ENCODE peak calls at places on chromosomes 2 and 18, in six cellular contexts. One of them, this sample, is unnamed.

GRCh38 chr2:29398384-29399237 is 283.4 kb downstream of the CLIP4 start:
- DNase-seq in HAP-1: no peak
- DNase-seq in ovary: no peak
- DNase-seq in body of pancreas: peak
- DNase-seq in mucosa of descending colon: no peak
- DNase-seq in IMR-90: peak
- DNase-seq in this sample: no peak

GRCh38 chr2:20378891-20379519 is 28.4 kb upstream of the PUM2 start:
- DNase-seq in HAP-1: peak
- DNase-seq in ovary: peak
- DNase-seq in body of pancreas: peak
- DNase-seq in mucosa of descending colon: peak
- DNase-seq in IMR-90: peak
- DNase-seq in this sample: peak

GRCh38 chr18:24368749-24369148 is 28.9 kb downstream of the OSBPL1A start:
- DNase-seq in HAP-1: no peak
- DNase-seq in ovary: no peak
- DNase-seq in body of pancreas: no peak
- DNase-seq in mucosa of descending colon: no peak
- DNase-seq in IMR-90: peak
- DNase-seq in this sample: no peak

GRCh38 chr2:179850188-179850587 is 11.2 kb downstream of the ZNF385B start:
- DNase-seq in HAP-1: no peak
- DNase-seq in ovary: no peak
- DNase-seq in body of pancreas: no peak
- DNase-seq in mucosa of descending colon: no peak
- DNase-seq in IMR-90: peak
- DNase-seq in this sample: no peak

GRCh38 chr18:58596265-58596681 is 32.6 kb downstream of the ALPK2 start:
- DNase-seq in HAP-1: no peak
- DNase-seq in ovary: no peak
- DNase-seq in body of pancreas: no peak
- DNase-seq in mucosa of descending colon: no peak
- DNase-seq in IMR-90: no peak
- DNase-seq in this sample: no peak

GRCh38 chr2:21441442-21441841 is 317.7 kb downstream of the TDRD15 start:
- DNase-seq in HAP-1: no peak
- DNase-seq in ovary: no peak
- DNase-seq in body of pancreas: no peak
- DNase-seq in mucosa of descending colon: no peak
- DNase-seq in IMR-90: no peak
- DNase-seq in this sample: no peak

GRCh38 chr18:74283255-74283554 is 8.6 kb downstream of the CYB5A start:
- DNase-seq in HAP-1: no peak
- DNase-seq in ovary: no peak
- DNase-seq in body of pancreas: no peak
- DNase-seq in mucosa of descending colon: no peak
- DNase-seq in IMR-90: no peak
- DNase-seq in this sample: no peak

GRCh38 chr18:22241806-22242440 is 72.5 kb downstream of the GATA6 start:
- DNase-seq in HAP-1: no peak
- DNase-seq in ovary: no peak
- DNase-seq in body of pancreas: peak
- DNase-seq in mucosa of descending colon: no peak
- DNase-seq in IMR-90: no peak
- DNase-seq in this sample: no peak

GRCh38 chr2:74045454-74045853 is 60.7 kb downstream of the TET3 start:
- DNase-seq in HAP-1: no peak
- DNase-seq in ovary: no peak
- DNase-seq in body of pancreas: no peak
- DNase-seq in mucosa of descending colon: no peak
- DNase-seq in IMR-90: peak
- DNase-seq in this sample: no peak

GRCh38 chr2:10235099-10235908 is 67.4 kb upstream of the HPCAL1 start:
- DNase-seq in HAP-1: no peak
- DNase-seq in ovary: no peak
- DNase-seq in body of pancreas: no peak
- DNase-seq in mucosa of descending colon: peak
- DNase-seq in IMR-90: no peak
- DNase-seq in this sample: no peak

GRCh38 chr2:69773201-69773600 is 31.3 kb downstream of the ANXA4 start:
- DNase-seq in HAP-1: peak
- DNase-seq in ovary: no peak
- DNase-seq in body of pancreas: no peak
- DNase-seq in mucosa of descending colon: no peak
- DNase-seq in IMR-90: peak
- DNase-seq in this sample: no peak

GRCh38 chr2:71466301-71467179 is 13.2 kb downstream of the DYSF start:
- DNase-seq in HAP-1: no peak
- DNase-seq in ovary: no peak
- DNase-seq in body of pancreas: peak
- DNase-seq in mucosa of descending colon: peak
- DNase-seq in IMR-90: no peak
- DNase-seq in this sample: peak

GRCh38 chr2:215751200-215751910 is 262.0 kb downstream of the MREG start:
- DNase-seq in HAP-1: no peak
- DNase-seq in ovary: no peak
- DNase-seq in body of pancreas: no peak
- DNase-seq in mucosa of descending colon: no peak
- DNase-seq in IMR-90: peak
- DNase-seq in this sample: no peak

GRCh38 chr2:11778923-11779757 is 32.7 kb downstream of the LPIN1 start:
- DNase-seq in HAP-1: peak
- DNase-seq in ovary: peak
- DNase-seq in body of pancreas: peak
- DNase-seq in mucosa of descending colon: peak
- DNase-seq in IMR-90: peak
- DNase-seq in this sample: peak

GRCh38 chr2:105179469-105180372 is 61.8 kb upstream of the GPR45 start:
- DNase-seq in HAP-1: peak
- DNase-seq in ovary: no peak
- DNase-seq in body of pancreas: peak
- DNase-seq in mucosa of descending colon: no peak
- DNase-seq in IMR-90: peak
- DNase-seq in this sample: peak

GRCh38 chr2:177906041-177906718 is 166.4 kb downstream of the PDE11A start:
- DNase-seq in HAP-1: peak
- DNase-seq in ovary: peak
- DNase-seq in body of pancreas: peak
- DNase-seq in mucosa of descending colon: peak
- DNase-seq in IMR-90: peak
- DNase-seq in this sample: peak

GRCh38 chr2:168166902-168167510 is 80.4 kb downstream of the STK39 start:
- DNase-seq in HAP-1: no peak
- DNase-seq in ovary: no peak
- DNase-seq in body of pancreas: no peak
- DNase-seq in mucosa of descending colon: no peak
- DNase-seq in IMR-90: peak
- DNase-seq in this sample: no peak

GRCh38 chr18:50666536-50666935 is 106.6 kb downstream of the MAPK4 start:
- DNase-seq in HAP-1: no peak
- DNase-seq in ovary: no peak
- DNase-seq in body of pancreas: no peak
- DNase-seq in mucosa of descending colon: no peak
- DNase-seq in IMR-90: no peak
- DNase-seq in this sample: no peak

GRCh38 chr2:6181525-6182270 is 489.5 kb downstream of the SOX11 start:
- DNase-seq in HAP-1: no peak
- DNase-seq in ovary: no peak
- DNase-seq in body of pancreas: no peak
- DNase-seq in mucosa of descending colon: no peak
- DNase-seq in IMR-90: peak
- DNase-seq in this sample: peak

GRCh38 chr2:106159867-106160785 is 34.0 kb downstream of the UXS1 start:
- DNase-seq in HAP-1: no peak
- DNase-seq in ovary: no peak
- DNase-seq in body of pancreas: no peak
- DNase-seq in mucosa of descending colon: no peak
- DNase-seq in IMR-90: no peak
- DNase-seq in this sample: no peak

GRCh38 chr2:22855761-22856184 is 529.2 kb upstream of the KLHL29 start:
- DNase-seq in HAP-1: no peak
- DNase-seq in ovary: no peak
- DNase-seq in body of pancreas: no peak
- DNase-seq in mucosa of descending colon: no peak
- DNase-seq in IMR-90: no peak
- DNase-seq in this sample: no peak

GRCh38 chr2:241061275-241061674 is 40.8 kb downstream of the MTERF4 start:
- DNase-seq in HAP-1: no peak
- DNase-seq in ovary: no peak
- DNase-seq in body of pancreas: no peak
- DNase-seq in mucosa of descending colon: no peak
- DNase-seq in IMR-90: peak
- DNase-seq in this sample: no peak

GRCh38 chr2:144230452-144231085 is 289.4 kb downstream of the ZEB2 start:
- DNase-seq in HAP-1: peak
- DNase-seq in ovary: no peak
- DNase-seq in body of pancreas: no peak
- DNase-seq in mucosa of descending colon: no peak
- DNase-seq in IMR-90: peak
- DNase-seq in this sample: no peak

GRCh38 chr2:208329485-208329884 is 63.4 kb downstream of the PIKFYVE start:
- DNase-seq in HAP-1: no peak
- DNase-seq in ovary: no peak
- DNase-seq in body of pancreas: no peak
- DNase-seq in mucosa of descending colon: no peak
- DNase-seq in IMR-90: no peak
- DNase-seq in this sample: no peak

GRCh38 chr2:20419007-20419576 is 27.8 kb upstream of the RHOB start:
- DNase-seq in HAP-1: no peak
- DNase-seq in ovary: peak
- DNase-seq in body of pancreas: no peak
- DNase-seq in mucosa of descending colon: no peak
- DNase-seq in IMR-90: peak
- DNase-seq in this sample: peak

GRCh38 chr2:101047075-101047766 is 45.1 kb downstream of the RPL31 start:
- DNase-seq in HAP-1: no peak
- DNase-seq in ovary: no peak
- DNase-seq in body of pancreas: peak
- DNase-seq in mucosa of descending colon: no peak
- DNase-seq in IMR-90: no peak
- DNase-seq in this sample: no peak

DNA sequence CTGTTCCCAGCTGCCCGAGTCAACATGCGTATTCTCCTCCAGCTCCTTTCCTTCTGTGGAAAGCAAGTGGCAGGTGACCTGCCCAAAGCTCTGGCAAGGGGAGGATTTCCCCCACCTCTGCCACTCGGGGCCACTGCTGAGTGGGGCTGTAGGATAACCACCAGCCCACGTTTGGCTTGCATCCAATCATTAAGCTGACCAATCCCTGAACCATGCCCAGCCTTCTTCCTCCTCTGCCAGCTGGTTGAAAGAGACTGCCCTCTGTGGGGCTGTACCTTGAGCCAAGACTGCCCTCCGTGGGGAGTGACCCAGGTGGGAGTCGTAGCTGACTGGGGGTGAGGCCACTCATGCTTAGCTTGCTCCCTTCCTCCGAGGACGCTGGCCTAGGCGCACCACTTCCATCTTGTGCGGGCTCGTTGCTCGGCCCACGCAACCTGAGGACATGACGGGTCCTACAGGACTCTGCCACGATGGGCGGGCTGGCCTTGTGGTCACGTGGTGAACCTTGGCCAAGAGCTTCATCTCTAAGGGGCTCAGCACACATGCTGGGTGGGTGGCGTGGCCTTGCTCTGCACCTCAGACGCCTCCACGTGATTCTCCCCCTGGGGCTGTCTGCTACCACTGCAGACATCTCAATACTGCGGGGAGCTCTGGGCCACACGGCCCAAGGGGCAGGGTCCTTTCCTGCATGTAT is 112.1 kb downstream of the NDUFA10 start:
- DNase-seq in HAP-1: no peak
- DNase-seq in ovary: no peak
- DNase-seq in body of pancreas: no peak
- DNase-seq in mucosa of descending colon: no peak
- DNase-seq in IMR-90: no peak
- DNase-seq in this sample: no peak
- H3K4me3 ChIP-seq in HAP-1: no peak
- H3K4me3 ChIP-seq in ovary: no peak
- H3K4me3 ChIP-seq in body of pancreas: no peak
- H3K4me3 ChIP-seq in mucosa of descending colon: no peak
- H3K4me3 ChIP-seq in IMR-90: no peak
- H3K4me3 ChIP-seq in this sample: no peak

DNA sequence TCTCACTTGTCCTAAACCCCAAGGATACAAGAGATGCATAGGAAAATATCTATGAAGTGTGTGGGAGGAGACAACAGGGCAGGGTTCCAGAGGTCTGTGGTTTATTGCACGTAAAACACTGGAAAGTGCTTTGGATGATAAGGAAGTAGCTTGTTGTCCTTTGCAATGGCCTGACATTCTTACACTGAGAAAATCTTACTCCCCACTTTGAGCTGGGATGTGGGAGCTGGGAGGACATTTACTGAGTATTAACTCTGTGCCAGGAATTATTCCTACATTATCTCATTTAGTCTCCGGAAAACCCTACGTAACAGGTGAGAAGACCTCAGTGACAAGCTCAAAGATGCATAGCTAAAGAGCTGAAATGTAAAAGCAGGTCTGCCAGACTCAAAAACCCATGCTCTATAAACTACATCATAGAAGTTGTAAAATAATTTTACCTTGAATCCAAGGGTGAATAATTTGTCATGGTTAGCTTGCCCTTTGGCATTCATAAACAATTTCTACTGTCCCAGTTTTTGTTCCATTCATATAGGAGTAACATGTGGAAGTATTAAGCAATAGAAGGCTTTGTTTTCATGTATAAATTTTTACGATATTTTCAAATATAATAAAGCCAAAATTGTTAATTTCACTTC is 9.2 kb upstream of the GALNT3 start:
- DNase-seq in HAP-1: no peak
- DNase-seq in ovary: no peak
- DNase-seq in body of pancreas: no peak
- DNase-seq in mucosa of descending colon: no peak
- DNase-seq in IMR-90: peak
- DNase-seq in this sample: no peak
- H3K4me3 ChIP-seq in HAP-1: no peak
- H3K4me3 ChIP-seq in ovary: no peak
- H3K4me3 ChIP-seq in body of pancreas: no peak
- H3K4me3 ChIP-seq in mucosa of descending colon: no peak
- H3K4me3 ChIP-seq in IMR-90: no peak
- H3K4me3 ChIP-seq in this sample: no peak

DNA sequence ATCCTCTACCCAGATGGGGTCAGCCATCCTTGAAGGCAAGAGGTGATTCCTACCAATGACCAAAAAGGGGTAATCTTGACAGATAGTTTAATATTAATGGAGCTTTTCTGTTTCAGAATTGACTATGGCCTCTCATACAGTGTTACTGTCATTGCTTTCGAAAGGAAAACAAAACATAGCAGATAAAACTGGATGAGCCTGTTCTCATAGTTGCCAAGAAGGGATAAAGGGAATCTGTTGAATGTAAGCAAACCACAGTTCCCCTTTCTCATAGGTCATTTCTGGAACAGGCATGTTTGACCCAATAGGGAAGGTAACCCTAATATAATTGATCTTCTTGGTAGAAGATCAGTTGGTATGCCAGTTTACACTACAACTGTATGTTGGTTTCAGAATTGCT is 1.6 kb downstream of the RAB27B start:
- DNase-seq in HAP-1: no peak
- DNase-seq in ovary: no peak
- DNase-seq in body of pancreas: no peak
- DNase-seq in mucosa of descending colon: no peak
- DNase-seq in IMR-90: no peak
- DNase-seq in this sample: no peak
- H3K4me3 ChIP-seq in HAP-1: no peak
- H3K4me3 ChIP-seq in ovary: no peak
- H3K4me3 ChIP-seq in body of pancreas: no peak
- H3K4me3 ChIP-seq in mucosa of descending colon: no peak
- H3K4me3 ChIP-seq in IMR-90: no peak
- H3K4me3 ChIP-seq in this sample: no peak

GRCh38 chr2:62506421-62506750 is 391 bp upstream of the TMEM17 start:
- DNase-seq in HAP-1: peak
- DNase-seq in ovary: no peak
- DNase-seq in body of pancreas: no peak
- DNase-seq in mucosa of descending colon: no peak
- DNase-seq in IMR-90: no peak
- DNase-seq in this sample: no peak
- H3K4me3 ChIP-seq in HAP-1: peak
- H3K4me3 ChIP-seq in ovary: peak
- H3K4me3 ChIP-seq in body of pancreas: peak
- H3K4me3 ChIP-seq in mucosa of descending colon: peak
- H3K4me3 ChIP-seq in IMR-90: peak
- H3K4me3 ChIP-seq in this sample: peak